ENCODE peak calls at places on chromosomes 6 and 20, in nine cellular contexts. One of them, this sample, is unnamed.

GRCh38 chr6:154995241-154996162 is at the start of gene TIAM2:
- DNase-seq in substantia nigra: no peak
- DNase-seq in right cardiac atrium: peak; percentile 46
- DNase-seq in ovary: no peak
- DNase-seq in effector memory CD4-positive, alpha-beta T cell: no peak
- DNase-seq in K562: no peak
- DNase-seq in fibroblast of lung: no peak
- DNase-seq in left ventricle myocardium inferior: peak; percentile 17
- DNase-seq in CD8-positive, alpha-beta T cell: no peak
- DNase-seq in this sample: no peak

GRCh38 chr6:3424185-3424927 is 32.5 kb downstream of the SLC22A23 start:
- DNase-seq in ovary: no peak
- DNase-seq in K562: no peak
- DNase-seq in effector memory CD4-positive, alpha-beta T cell: no peak
- DNase-seq in fibroblast of lung: no peak
- DNase-seq in CD8-positive, alpha-beta T cell: no peak
- DNase-seq in right cardiac atrium: no peak
- DNase-seq in left ventricle myocardium inferior: no peak
- DNase-seq in substantia nigra: no peak
- DNase-seq in this sample: no peak

GRCh38 chr6:101626264-101626663 is 232.8 kb downstream of the GRIK2 start:
- DNase-seq in K562: no peak
- DNase-seq in fibroblast of lung: no peak
- DNase-seq in substantia nigra: no peak
- DNase-seq in left ventricle myocardium inferior: no peak
- DNase-seq in effector memory CD4-positive, alpha-beta T cell: no peak
- DNase-seq in CD8-positive, alpha-beta T cell: no peak
- DNase-seq in ovary: no peak
- DNase-seq in right cardiac atrium: no peak
- DNase-seq in this sample: no peak

GRCh38 chr20:49426873-49427272 is 55.6 kb downstream of the KCNB1 start:
- DNase-seq in right cardiac atrium: no peak
- DNase-seq in ovary: no peak
- DNase-seq in CD8-positive, alpha-beta T cell: no peak
- DNase-seq in left ventricle myocardium inferior: no peak
- DNase-seq in fibroblast of lung: peak; percentile 4
- DNase-seq in substantia nigra: no peak
- DNase-seq in K562: no peak
- DNase-seq in effector memory CD4-positive, alpha-beta T cell: no peak
- DNase-seq in this sample: no peak

GRCh38 chr6:74579794-74580193 is 626.1 kb downstream of the COL12A1 start:
- DNase-seq in substantia nigra: no peak
- DNase-seq in ovary: no peak
- DNase-seq in fibroblast of lung: no peak
- DNase-seq in right cardiac atrium: no peak
- DNase-seq in effector memory CD4-positive, alpha-beta T cell: no peak
- DNase-seq in K562: no peak
- DNase-seq in left ventricle myocardium inferior: no peak
- DNase-seq in CD8-positive, alpha-beta T cell: no peak
- DNase-seq in this sample: no peak

GRCh38 chr6:47512872-47513271 is 35.3 kb downstream of the CD2AP start:
- DNase-seq in effector memory CD4-positive, alpha-beta T cell: no peak
- DNase-seq in CD8-positive, alpha-beta T cell: no peak
- DNase-seq in right cardiac atrium: no peak
- DNase-seq in left ventricle myocardium inferior: no peak
- DNase-seq in K562: no peak
- DNase-seq in fibroblast of lung: no peak
- DNase-seq in ovary: no peak
- DNase-seq in substantia nigra: no peak
- DNase-seq in this sample: no peak

GRCh38 chr20:34710861-34711574 is 6.9 kb downstream of the TP53INP2 start:
- DNase-seq in left ventricle myocardium inferior: no peak
- DNase-seq in K562: no peak
- DNase-seq in CD8-positive, alpha-beta T cell: no peak
- DNase-seq in ovary: no peak
- DNase-seq in fibroblast of lung: no peak
- DNase-seq in substantia nigra: no peak
- DNase-seq in right cardiac atrium: no peak
- DNase-seq in effector memory CD4-positive, alpha-beta T cell: no peak
- DNase-seq in this sample: no peak

GRCh38 chr6:36024154-36024760 is at the start of gene SLC26A8:
- DNase-seq in substantia nigra: no peak
- DNase-seq in effector memory CD4-positive, alpha-beta T cell: no peak
- DNase-seq in left ventricle myocardium inferior: no peak
- DNase-seq in CD8-positive, alpha-beta T cell: no peak
- DNase-seq in ovary: peak; percentile 38
- DNase-seq in right cardiac atrium: no peak
- DNase-seq in fibroblast of lung: no peak
- DNase-seq in K562: no peak
- DNase-seq in this sample: no peak

GRCh38 chr6:127554435-127555006 is 22.5 kb upstream of the C6orf58 start:
- DNase-seq in left ventricle myocardium inferior: no peak
- DNase-seq in K562: no peak
- DNase-seq in substantia nigra: no peak
- DNase-seq in ovary: no peak
- DNase-seq in fibroblast of lung: peak; percentile 52
- DNase-seq in CD8-positive, alpha-beta T cell: no peak
- DNase-seq in effector memory CD4-positive, alpha-beta T cell: no peak
- DNase-seq in right cardiac atrium: no peak
- DNase-seq in this sample: no peak

GRCh38 chr20:31671324-31671723 is 33.6 kb downstream of the COX4I2 start:
- DNase-seq in ovary: no peak
- DNase-seq in K562: no peak
- DNase-seq in CD8-positive, alpha-beta T cell: no peak
- DNase-seq in substantia nigra: no peak
- DNase-seq in fibroblast of lung: no peak
- DNase-seq in right cardiac atrium: no peak
- DNase-seq in effector memory CD4-positive, alpha-beta T cell: no peak
- DNase-seq in left ventricle myocardium inferior: no peak
- DNase-seq in this sample: no peak

GRCh38 chr20:31666258-31667042 is 28.7 kb downstream of the COX4I2 start:
- DNase-seq in right cardiac atrium: no peak
- DNase-seq in fibroblast of lung: peak; percentile 46
- DNase-seq in ovary: no peak
- DNase-seq in K562: peak; percentile 36
- DNase-seq in left ventricle myocardium inferior: peak; percentile 50
- DNase-seq in effector memory CD4-positive, alpha-beta T cell: peak; percentile 36
- DNase-seq in substantia nigra: no peak
- DNase-seq in CD8-positive, alpha-beta T cell: peak; percentile 52
- DNase-seq in this sample: no peak

GRCh38 chr20:31667315-31668285 is 29.9 kb downstream of the COX4I2 start:
- DNase-seq in K562: no peak
- DNase-seq in substantia nigra: no peak
- DNase-seq in CD8-positive, alpha-beta T cell: no peak
- DNase-seq in effector memory CD4-positive, alpha-beta T cell: no peak
- DNase-seq in fibroblast of lung: no peak
- DNase-seq in right cardiac atrium: no peak
- DNase-seq in ovary: no peak
- DNase-seq in left ventricle myocardium inferior: no peak
- DNase-seq in this sample: no peak

GRCh38 chr20:31670371-31671228 is 32.9 kb downstream of the COX4I2 start:
- DNase-seq in ovary: no peak
- DNase-seq in substantia nigra: peak; percentile 61
- DNase-seq in effector memory CD4-positive, alpha-beta T cell: no peak
- DNase-seq in K562: no peak
- DNase-seq in CD8-positive, alpha-beta T cell: no peak
- DNase-seq in right cardiac atrium: peak; percentile 72
- DNase-seq in left ventricle myocardium inferior: peak; percentile 78
- DNase-seq in fibroblast of lung: peak; percentile 79
- DNase-seq in this sample: peak; percentile 85

DNA sequence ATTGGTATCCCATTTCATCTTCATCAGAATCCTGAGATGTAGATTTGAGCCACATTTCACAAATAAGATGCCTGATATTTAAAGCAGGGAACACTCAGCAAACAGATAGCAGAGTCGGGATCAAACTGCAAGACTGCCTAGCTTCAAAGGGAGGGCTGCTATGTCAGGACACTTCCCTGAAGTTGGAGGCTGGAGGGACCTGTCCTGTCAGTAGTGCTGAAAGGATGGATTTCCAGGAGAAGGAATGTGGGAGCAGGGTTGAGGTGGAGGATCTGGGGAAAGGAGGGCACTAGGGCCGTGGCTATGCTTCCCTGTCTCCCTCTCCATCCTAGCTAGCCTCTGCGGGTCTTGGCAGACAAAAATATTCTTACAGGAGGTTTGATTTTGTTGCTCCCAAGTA is 32.2 kb downstream of the COX4I2 start:
- DNase-seq in K562: no peak
- DNase-seq in fibroblast of lung: no peak
- DNase-seq in ovary: no peak
- DNase-seq in left ventricle myocardium inferior: no peak
- DNase-seq in CD8-positive, alpha-beta T cell: no peak
- DNase-seq in effector memory CD4-positive, alpha-beta T cell: no peak
- DNase-seq in substantia nigra: no peak
- DNase-seq in right cardiac atrium: no peak
- DNase-seq in this sample: no peak
- H3K27ac ChIP-seq in K562: peak overlapping the region; percentile 74
- H3K27ac ChIP-seq in fibroblast of lung: no peak overlapping the region
- H3K27ac ChIP-seq in ovary: no peak overlapping the region
- H3K27ac ChIP-seq in left ventricle myocardium inferior: peak overlapping the region; percentile 95
- H3K27ac ChIP-seq in CD8-positive, alpha-beta T cell: no peak overlapping the region
- H3K27ac ChIP-seq in effector memory CD4-positive, alpha-beta T cell: no peak overlapping the region
- H3K27ac ChIP-seq in substantia nigra: peak overlapping the region; percentile 100
- H3K27ac ChIP-seq in right cardiac atrium: peak overlapping the region; percentile 95
- H3K27ac ChIP-seq in this sample: peak overlapping the region; percentile 94

DNA sequence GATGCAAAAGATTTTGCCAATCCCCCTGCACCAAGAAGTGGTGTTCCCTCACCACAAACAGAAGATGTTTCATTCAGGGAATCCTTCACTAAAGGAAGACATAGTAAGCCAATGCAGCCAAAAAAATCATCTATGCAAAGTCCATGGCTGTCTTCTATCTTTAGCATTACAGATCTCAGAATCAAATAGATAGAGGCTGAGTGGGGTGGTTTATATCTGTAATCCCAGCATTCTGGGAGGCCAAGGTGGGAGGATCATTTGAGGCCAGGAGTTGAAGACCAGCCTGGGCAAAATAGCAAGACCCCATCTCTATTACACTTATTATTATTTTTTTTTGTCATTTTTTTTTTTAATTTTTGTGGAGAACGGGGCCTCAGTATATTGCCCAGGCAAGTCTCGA is 32.9 kb upstream of the ZNF217 start:
- DNase-seq in fibroblast of lung: no peak
- DNase-seq in effector memory CD4-positive, alpha-beta T cell: no peak
- DNase-seq in left ventricle myocardium inferior: no peak
- DNase-seq in ovary: no peak
- DNase-seq in CD8-positive, alpha-beta T cell: no peak
- DNase-seq in K562: no peak
- DNase-seq in substantia nigra: no peak
- DNase-seq in right cardiac atrium: no peak
- DNase-seq in this sample: no peak
- H3K27ac ChIP-seq in fibroblast of lung: no peak overlapping the region
- H3K27ac ChIP-seq in effector memory CD4-positive, alpha-beta T cell: no peak overlapping the region
- H3K27ac ChIP-seq in left ventricle myocardium inferior: no peak overlapping the region
- H3K27ac ChIP-seq in ovary: no peak overlapping the region
- H3K27ac ChIP-seq in CD8-positive, alpha-beta T cell: no peak overlapping the region
- H3K27ac ChIP-seq in K562: no peak overlapping the region
- H3K27ac ChIP-seq in substantia nigra: no peak overlapping the region
- H3K27ac ChIP-seq in right cardiac atrium: no peak overlapping the region
- H3K27ac ChIP-seq in this sample: no peak overlapping the region

GRCh38 chr20:32752021-32752457 is 8.8 kb upstream of the COMMD7 start:
- DNase-seq in ovary: no peak
- DNase-seq in K562: no peak
- DNase-seq in substantia nigra: no peak
- DNase-seq in right cardiac atrium: no peak
- DNase-seq in CD8-positive, alpha-beta T cell: no peak
- DNase-seq in effector memory CD4-positive, alpha-beta T cell: no peak
- DNase-seq in fibroblast of lung: no peak
- DNase-seq in left ventricle myocardium inferior: no peak
- DNase-seq in this sample: no peak

GRCh38 chr20:32749914-32750637 is 6.8 kb upstream of the COMMD7 start:
- DNase-seq in right cardiac atrium: no peak
- DNase-seq in K562: no peak
- DNase-seq in ovary: no peak
- DNase-seq in fibroblast of lung: no peak
- DNase-seq in left ventricle myocardium inferior: no peak
- DNase-seq in CD8-positive, alpha-beta T cell: no peak
- DNase-seq in substantia nigra: no peak
- DNase-seq in effector memory CD4-positive, alpha-beta T cell: no peak
- DNase-seq in this sample: no peak

GRCh38 chr20:32753731-32754130 is 8.5 kb upstream of the DNMT3B start:
- DNase-seq in ovary: no peak
- DNase-seq in fibroblast of lung: no peak
- DNase-seq in right cardiac atrium: no peak
- DNase-seq in CD8-positive, alpha-beta T cell: no peak
- DNase-seq in substantia nigra: no peak
- DNase-seq in left ventricle myocardium inferior: no peak
- DNase-seq in K562: no peak
- DNase-seq in effector memory CD4-positive, alpha-beta T cell: no peak
- DNase-seq in this sample: no peak

GRCh38 chr20:32752458-32753250 is 9.4 kb upstream of the COMMD7 start:
- DNase-seq in fibroblast of lung: peak; percentile 50
- DNase-seq in ovary: no peak
- DNase-seq in effector memory CD4-positive, alpha-beta T cell: no peak
- DNase-seq in CD8-positive, alpha-beta T cell: no peak
- DNase-seq in left ventricle myocardium inferior: no peak
- DNase-seq in K562: peak; percentile 86
- DNase-seq in substantia nigra: no peak
- DNase-seq in right cardiac atrium: no peak
- DNase-seq in this sample: no peak

GRCh38 chr20:32751309-32752020 is 8.2 kb upstream of the COMMD7 start:
- DNase-seq in effector memory CD4-positive, alpha-beta T cell: no peak
- DNase-seq in substantia nigra: no peak
- DNase-seq in fibroblast of lung: no peak
- DNase-seq in right cardiac atrium: no peak
- DNase-seq in left ventricle myocardium inferior: no peak
- DNase-seq in K562: no peak
- DNase-seq in ovary: no peak
- DNase-seq in CD8-positive, alpha-beta T cell: no peak
- DNase-seq in this sample: no peak
- H3K27ac ChIP-seq in effector memory CD4-positive, alpha-beta T cell: no peak overlapping the region
- H3K27ac ChIP-seq in substantia nigra: no peak overlapping the region
- H3K27ac ChIP-seq in fibroblast of lung: no peak overlapping the region
- H3K27ac ChIP-seq in right cardiac atrium: no peak overlapping the region
- H3K27ac ChIP-seq in left ventricle myocardium inferior: no peak overlapping the region
- H3K27ac ChIP-seq in K562: peak overlapping the region; percentile 93
- H3K27ac ChIP-seq in ovary: no peak overlapping the region
- H3K27ac ChIP-seq in CD8-positive, alpha-beta T cell: no peak overlapping the region
- H3K27ac ChIP-seq in this sample: no peak overlapping the region

DNA sequence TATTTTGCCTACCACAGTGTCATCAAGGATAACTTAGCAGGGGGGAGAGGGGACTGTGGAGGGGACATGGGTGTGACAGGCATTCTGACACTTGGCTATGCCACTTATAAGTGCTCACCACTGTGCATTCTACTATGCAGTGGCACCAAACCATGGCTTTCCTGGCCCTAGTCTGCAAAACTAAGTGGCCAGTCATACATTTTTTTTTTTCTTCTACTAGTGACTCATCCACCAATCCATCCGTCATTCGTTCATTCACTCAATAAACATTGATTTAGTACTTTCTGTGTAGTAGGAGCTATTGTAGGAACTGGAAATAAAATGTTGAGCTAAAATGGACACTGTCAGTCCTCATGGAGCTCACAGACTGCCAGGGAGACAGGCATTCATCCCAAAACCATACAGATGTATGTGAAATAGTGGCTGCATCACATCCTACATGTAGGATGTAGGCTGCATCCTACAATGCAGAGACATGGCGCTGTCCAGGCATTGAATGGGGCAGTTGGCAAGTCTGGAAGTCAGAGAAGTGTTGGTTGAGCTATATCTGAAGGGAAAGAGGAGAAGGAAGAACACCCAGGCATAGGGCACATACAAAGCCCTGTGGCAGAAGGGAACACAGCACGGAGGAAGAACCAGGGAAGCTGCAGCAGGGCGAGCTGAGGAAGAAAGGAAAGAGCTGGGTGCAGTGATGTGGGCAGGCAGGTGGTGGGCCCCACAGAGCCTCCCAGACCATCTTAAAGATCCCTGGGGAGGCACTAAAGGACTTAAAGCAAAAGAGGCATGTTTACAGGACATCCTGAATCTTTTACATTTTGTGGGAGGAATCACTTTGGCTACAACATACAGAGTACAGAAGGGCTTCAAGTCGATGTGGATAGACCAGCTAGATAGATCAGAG is 224.4 kb downstream of the UST start:
- DNase-seq in fibroblast of lung: no peak
- DNase-seq in ovary: no peak
- DNase-seq in effector memory CD4-positive, alpha-beta T cell: no peak
- DNase-seq in left ventricle myocardium inferior: no peak
- DNase-seq in right cardiac atrium: no peak
- DNase-seq in CD8-positive, alpha-beta T cell: no peak
- DNase-seq in substantia nigra: no peak
- DNase-seq in K562: no peak
- DNase-seq in this sample: no peak
- H3K27ac ChIP-seq in fibroblast of lung: no peak overlapping the region
- H3K27ac ChIP-seq in ovary: no peak overlapping the region
- H3K27ac ChIP-seq in effector memory CD4-positive, alpha-beta T cell: no peak overlapping the region
- H3K27ac ChIP-seq in left ventricle myocardium inferior: no peak overlapping the region
- H3K27ac ChIP-seq in right cardiac atrium: no peak overlapping the region
- H3K27ac ChIP-seq in CD8-positive, alpha-beta T cell: no peak overlapping the region
- H3K27ac ChIP-seq in substantia nigra: no peak overlapping the region
- H3K27ac ChIP-seq in K562: no peak overlapping the region
- H3K27ac ChIP-seq in this sample: no peak overlapping the region

This sample was measured in right atrium auricular region.